ENCODE peak calls at places on chromosomes 16 and 17, in four cellular contexts. One of them, this sample, is unnamed.

GRCh38 chr17:44219126-44219635 is 294 bp downstream of the UBTF start:
- DNase-seq in stimulated activated effector memory CD8-positive, alpha-beta T cell treated with anti-CD3 and anti-CD28 coated beads, Interleukin-12 subunit alpha, Interleukin-12 subunit beta, amount 100 ng/mL, for 72 hours: peak; percentile 84
- DNase-seq in WERI-Rb-1: no peak
- DNase-seq in MV-4-11: peak; percentile 22
- DNase-seq in this sample: peak; percentile 73

GRCh38 chr16:80862153-80862552 is 57.8 kb upstream of the CDYL2 start:
- DNase-seq in MV-4-11: no peak
- DNase-seq in WERI-Rb-1: no peak
- DNase-seq in stimulated activated effector memory CD8-positive, alpha-beta T cell treated with anti-CD3 and anti-CD28 coated beads, Interleukin-12 subunit alpha, Interleukin-12 subunit beta, amount 100 ng/mL, for 72 hours: no peak
- DNase-seq in this sample: no peak

GRCh38 chr17:72126575-72127486 is 6.0 kb downstream of the SOX9 start:
- DNase-seq in MV-4-11: no peak
- DNase-seq in WERI-Rb-1: no peak
- DNase-seq in stimulated activated effector memory CD8-positive, alpha-beta T cell treated with anti-CD3 and anti-CD28 coated beads, Interleukin-12 subunit alpha, Interleukin-12 subunit beta, amount 100 ng/mL, for 72 hours: no peak
- DNase-seq in this sample: peak; percentile 16

GRCh38 chr16:69709456-69710084 is 16.8 kb downstream of the NQO1 start:
- DNase-seq in MV-4-11: peak; percentile 52
- DNase-seq in WERI-Rb-1: no peak
- DNase-seq in stimulated activated effector memory CD8-positive, alpha-beta T cell treated with anti-CD3 and anti-CD28 coated beads, Interleukin-12 subunit alpha, Interleukin-12 subunit beta, amount 100 ng/mL, for 72 hours: no peak
- DNase-seq in this sample: peak; percentile 54

GRCh38 chr17:75491680-75492079 is 23.7 kb downstream of the CASKIN2 start:
- DNase-seq in WERI-Rb-1: no peak
- DNase-seq in MV-4-11: no peak
- DNase-seq in stimulated activated effector memory CD8-positive, alpha-beta T cell treated with anti-CD3 and anti-CD28 coated beads, Interleukin-12 subunit alpha, Interleukin-12 subunit beta, amount 100 ng/mL, for 72 hours: no peak
- DNase-seq in this sample: no peak

GRCh38 chr16:10992797-10993196 is 48.4 kb downstream of the CLEC16A start:
- DNase-seq in stimulated activated effector memory CD8-positive, alpha-beta T cell treated with anti-CD3 and anti-CD28 coated beads, Interleukin-12 subunit alpha, Interleukin-12 subunit beta, amount 100 ng/mL, for 72 hours: no peak
- DNase-seq in WERI-Rb-1: no peak
- DNase-seq in MV-4-11: peak; percentile 51
- DNase-seq in this sample: no peak

GRCh38 chr17:39963826-39964225 is 1.0 kb downstream of the GSDMA start:
- DNase-seq in MV-4-11: no peak
- DNase-seq in WERI-Rb-1: no peak
- DNase-seq in stimulated activated effector memory CD8-positive, alpha-beta T cell treated with anti-CD3 and anti-CD28 coated beads, Interleukin-12 subunit alpha, Interleukin-12 subunit beta, amount 100 ng/mL, for 72 hours: no peak
- DNase-seq in this sample: no peak

GRCh38 chr17:7852919-7853692 is 1.8 kb upstream of the TMEM88 start:
- DNase-seq in stimulated activated effector memory CD8-positive, alpha-beta T cell treated with anti-CD3 and anti-CD28 coated beads, Interleukin-12 subunit alpha, Interleukin-12 subunit beta, amount 100 ng/mL, for 72 hours: peak; percentile 54
- DNase-seq in MV-4-11: no peak
- DNase-seq in WERI-Rb-1: no peak
- DNase-seq in this sample: no peak

GRCh38 chr16:87358250-87358649 is 25.3 kb downstream of the FBXO31 start:
- DNase-seq in stimulated activated effector memory CD8-positive, alpha-beta T cell treated with anti-CD3 and anti-CD28 coated beads, Interleukin-12 subunit alpha, Interleukin-12 subunit beta, amount 100 ng/mL, for 72 hours: no peak
- DNase-seq in WERI-Rb-1: no peak
- DNase-seq in MV-4-11: no peak
- DNase-seq in this sample: no peak

GRCh38 chr16:85611455-85612190 is 1.5 kb upstream of the GSE1 start:
- DNase-seq in MV-4-11: peak; percentile 59
- DNase-seq in stimulated activated effector memory CD8-positive, alpha-beta T cell treated with anti-CD3 and anti-CD28 coated beads, Interleukin-12 subunit alpha, Interleukin-12 subunit beta, amount 100 ng/mL, for 72 hours: peak; percentile 80
- DNase-seq in WERI-Rb-1: peak; percentile 78
- DNase-seq in this sample: peak; percentile 66

GRCh38 chr16:57253410-57253927 is 8.4 kb downstream of the ARL2BP start:
- DNase-seq in WERI-Rb-1: no peak
- DNase-seq in stimulated activated effector memory CD8-positive, alpha-beta T cell treated with anti-CD3 and anti-CD28 coated beads, Interleukin-12 subunit alpha, Interleukin-12 subunit beta, amount 100 ng/mL, for 72 hours: no peak
- DNase-seq in MV-4-11: no peak
- DNase-seq in this sample: no peak

GRCh38 chr16:84315422-84315821 is 20.7 kb downstream of the WFDC1 start:
- DNase-seq in stimulated activated effector memory CD8-positive, alpha-beta T cell treated with anti-CD3 and anti-CD28 coated beads, Interleukin-12 subunit alpha, Interleukin-12 subunit beta, amount 100 ng/mL, for 72 hours: no peak
- DNase-seq in WERI-Rb-1: no peak
- DNase-seq in MV-4-11: no peak
- DNase-seq in this sample: no peak

GRCh38 chr16:2828521-2828840 is 1.6 kb upstream of the ZG16B start:
- DNase-seq in stimulated activated effector memory CD8-positive, alpha-beta T cell treated with anti-CD3 and anti-CD28 coated beads, Interleukin-12 subunit alpha, Interleukin-12 subunit beta, amount 100 ng/mL, for 72 hours: no peak
- DNase-seq in MV-4-11: no peak
- DNase-seq in WERI-Rb-1: no peak
- DNase-seq in this sample: no peak

GRCh38 chr17:5788266-5788900 is 204.1 kb upstream of the NLRP1 start:
- DNase-seq in stimulated activated effector memory CD8-positive, alpha-beta T cell treated with anti-CD3 and anti-CD28 coated beads, Interleukin-12 subunit alpha, Interleukin-12 subunit beta, amount 100 ng/mL, for 72 hours: no peak
- DNase-seq in WERI-Rb-1: no peak
- DNase-seq in MV-4-11: no peak
- DNase-seq in this sample: no peak

GRCh38 chr17:78401246-78401645 is 22.8 kb downstream of the PGS1 start:
- DNase-seq in WERI-Rb-1: no peak
- DNase-seq in stimulated activated effector memory CD8-positive, alpha-beta T cell treated with anti-CD3 and anti-CD28 coated beads, Interleukin-12 subunit alpha, Interleukin-12 subunit beta, amount 100 ng/mL, for 72 hours: no peak
- DNase-seq in MV-4-11: no peak
- DNase-seq in this sample: no peak

GRCh38 chr17:1644493-1645206 is 882 bp downstream of the SCARF1 start:
- DNase-seq in stimulated activated effector memory CD8-positive, alpha-beta T cell treated with anti-CD3 and anti-CD28 coated beads, Interleukin-12 subunit alpha, Interleukin-12 subunit beta, amount 100 ng/mL, for 72 hours: peak; percentile 71
- DNase-seq in MV-4-11: peak; percentile 10
- DNase-seq in WERI-Rb-1: no peak
- DNase-seq in this sample: no peak

GRCh38 chr16:4387769-4388168 is 16.1 kb downstream of the VASN start:
- DNase-seq in stimulated activated effector memory CD8-positive, alpha-beta T cell treated with anti-CD3 and anti-CD28 coated beads, Interleukin-12 subunit alpha, Interleukin-12 subunit beta, amount 100 ng/mL, for 72 hours: no peak
- DNase-seq in MV-4-11: no peak
- DNase-seq in WERI-Rb-1: no peak
- DNase-seq in this sample: no peak

GRCh38 chr16:80992676-80993292 is 13.9 kb downstream of the CMC2 start:
- DNase-seq in MV-4-11: no peak
- DNase-seq in stimulated activated effector memory CD8-positive, alpha-beta T cell treated with anti-CD3 and anti-CD28 coated beads, Interleukin-12 subunit alpha, Interleukin-12 subunit beta, amount 100 ng/mL, for 72 hours: no peak
- DNase-seq in WERI-Rb-1: no peak
- DNase-seq in this sample: no peak

This sample was measured in HEK293T.